ENCODE peak calls at places on chromosomes 5 and 9, in ten cellular contexts. J is upper lobe of right lung; V is stimulated activated CD8-positive, alpha-beta memory T cell treated with anti-CD3 and anti-CD28 coated beads, Interleukin-2, amount 100 ng/mL, for 48 hours; G is NCI-H1092; N is NCI-H345; I is stimulated activated naive CD4-positive, alpha-beta T cell treated with Interleukin-2 at 50 U/mL for 16 hours; X is astrocyte of the cerebellum; R is NCI-H526 treated with DMSO at 0.1 percent for 48 hours; L is NCI-H226; E is ELR. S is an unnamed sample.

GRCh38 chr5:16552666-16553343 is 64.0 kb downstream of the RETREG1 start:
- DNase-seq in X (peak), I (peak), J (peak), L (peak), E (peak), R (no peak), V (peak), N (peak), G (no peak), S (peak)

GRCh38 chr5:143134269-143134668 is 269.2 kb downstream of the NR3C1 start:
- DNase-seq in L (no peak), X (no peak), G (no peak), J (no peak), R (no peak), I (no peak), V (no peak), N (no peak), E (peak), S (no peak)

GRCh38 chr5:36179950-36180349 is 28.0 kb downstream of the SKP2 start:
- DNase-seq in I (no peak), L (no peak), G (no peak), J (no peak), R (no peak), E (no peak), X (no peak), V (no peak), N (no peak), S (no peak)

GRCh38 chr5:76811214-76811613 is 7.6 kb upstream of the F2RL1 start:
- DNase-seq in I (no peak), N (no peak), L (no peak), R (no peak), E (peak), J (no peak), V (no peak), X (no peak), G (no peak), S (peak)

GRCh38 chr9:19804431-19804830 is 15.6 kb upstream of the SLC24A2 start:
- DNase-seq in J (no peak), V (no peak), I (no peak), E (no peak), G (no peak), R (no peak), X (no peak), N (no peak), L (no peak), S (no peak)

GRCh38 chr9:119836036-119836435 is 466.8 kb upstream of the BRINP1 start:
- DNase-seq in R (no peak), I (no peak), L (no peak), V (no peak), E (no peak), N (peak), G (peak), X (no peak), J (no peak), S (no peak)

GRCh38 chr5:180670157-180670556 is 20.8 kb upstream of the FLT4 start:
- DNase-seq in N (no peak), E (no peak), G (no peak), V (no peak), X (no peak), I (no peak), J (no peak), L (no peak), R (no peak), S (no peak)

GRCh38 chr5:109409844-109410388 is at the start of gene PJA2:
- DNase-seq in G (peak), V (peak), R (peak), N (peak), I (peak), E (peak), J (peak), L (peak), X (peak), S (peak)

GRCh38 chr9:22815246-22815645 is 368.6 kb downstream of the DMRTA1 start:
- DNase-seq in R (no peak), G (no peak), J (no peak), V (no peak), L (no peak), N (no peak), X (no peak), E (no peak), I (no peak), S (no peak)

GRCh38 chr9:32738501-32739172 is 44.7 kb upstream of the TMEM215 start:
- DNase-seq in V (no peak), I (no peak), X (no peak), J (no peak), E (peak), R (no peak), G (no peak), L (peak), N (no peak), S (no peak)

GRCh38 chr9:92414566-92414965 is 9.7 kb downstream of the OMD start:
- DNase-seq in X (no peak), L (peak), J (no peak), V (no peak), E (no peak), N (no peak), R (no peak), I (no peak), G (no peak), S (no peak)

GRCh38 chr5:159783731-159784247 is 132.5 kb upstream of the ADRA1B start:
- DNase-seq in I (no peak), R (no peak), X (no peak), L (no peak), E (no peak), G (no peak), N (no peak), V (no peak), J (no peak), S (no peak)

GRCh38 chr5:2714805-2715204 is 36.7 kb downstream of the IRX2 start:
- DNase-seq in R (no peak), L (no peak), N (no peak), E (no peak), G (no peak), X (no peak), I (no peak), V (no peak), J (no peak), S (no peak)

GRCh38 chr5:96014395-96014794 is 52.7 kb upstream of the ELL2 start:
- DNase-seq in N (no peak), L (no peak), I (no peak), G (no peak), E (peak), J (no peak), V (no peak), X (no peak), R (no peak), S (no peak)

GRCh38 chr9:120396418-120396817 is 183.5 kb downstream of the CDK5RAP2 start:
- DNase-seq in J (no peak), V (no peak), X (no peak), I (no peak), R (no peak), N (no peak), L (no peak), E (peak), G (no peak), S (no peak)

GRCh38 chr5:172841258-172841657 is 7.2 kb downstream of the ERGIC1 start:
- DNase-seq in X (no peak), J (no peak), I (no peak), N (no peak), E (no peak), L (no peak), R (no peak), V (no peak), G (peak), S (no peak)

GRCh38 chr5:82406200-82406773 is 128.1 kb upstream of the RPS23 start:
- DNase-seq in J (no peak), R (no peak), I (no peak), E (peak), V (no peak), L (peak), X (peak), N (no peak), G (no peak), S (peak)

GRCh38 chr5:163867738-163868137 is 362.3 kb downstream of the MAT2B start:
- DNase-seq in X (no peak), L (peak), E (peak), V (no peak), I (no peak), G (no peak), N (no peak), R (no peak), J (no peak), S (no peak)

GRCh38 chr5:16970826-16971225 is 34.7 kb upstream of the MYO10 start:
- DNase-seq in E (peak), N (no peak), G (no peak), V (no peak), I (no peak), R (no peak), X (no peak), J (no peak), L (no peak), S (no peak)

GRCh38 chr5:113495402-113495801 is 7.1 kb upstream of the MCC start:
- DNase-seq in X (no peak), J (no peak), E (peak), L (no peak), R (no peak), V (no peak), G (no peak), I (no peak), N (no peak), S (no peak)

GRCh38 chr5:71887680-71888079 is 168.6 kb downstream of the CARTPT start:
- DNase-seq in X (peak), L (peak), G (no peak), V (no peak), R (no peak), J (no peak), I (no peak), E (peak), N (peak), S (peak)

GRCh38 chr9:74570879-74571512 is 73.9 kb downstream of the RORB start:
- DNase-seq in E (peak), V (no peak), X (peak), G (peak), L (no peak), N (no peak), J (no peak), I (no peak), R (peak), S (peak)

GRCh38 chr5:180469866-180470265 is 24.3 kb upstream of the CNOT6 start:
- DNase-seq in X (no peak), L (no peak), J (no peak), V (no peak), R (no peak), G (no peak), I (no peak), E (no peak), N (no peak), S (no peak)

GRCh38 chr5:177129206-177129605 is 4.4 kb upstream of the NSD1 start:
- DNase-seq in N (no peak), L (no peak), X (no peak), J (peak), R (no peak), V (no peak), E (no peak), I (no peak), G (no peak), S (no peak)

GRCh38 chr5:171162602-171163001 is 146.4 kb upstream of the TLX3 start:
- DNase-seq in L (no peak), G (no peak), V (no peak), I (no peak), R (no peak), J (no peak), N (peak), E (peak), X (no peak), S (peak)

GRCh38 chr5:149567226-149567625 is 14.1 kb upstream of the ARHGEF37 start:
- DNase-seq in V (no peak), I (no peak), J (no peak), L (no peak), R (no peak), E (no peak), N (no peak), X (no peak), G (no peak), S (no peak)

GRCh38 chr5:10333154-10334006 is 20.1 kb upstream of the MARCHF6 start:
- DNase-seq in E (peak), R (no peak), I (no peak), G (no peak), V (no peak), L (no peak), N (no peak), X (no peak), J (peak), S (no peak)

GRCh38 chr5:157184117-157184516 is 3.5 kb downstream of the ITK start:
- DNase-seq in E (no peak), G (no peak), V (no peak), J (no peak), R (no peak), N (no peak), X (no peak), I (no peak), L (no peak), S (no peak)